ENCODE peak calls at places on chromosomes 5 and 9, in nine cellular contexts. G is left ventricle myocardium superior; I is kidney epithelial cell; Q is CD8-positive, alpha-beta T cell; C is GM04504; T is PC-3; B is NCI-H1930; A is BJ; H is ELF-1. P is an unnamed sample.

GRCh38 chr5:172064766-172065165 is 58.3 kb upstream of the FBXW11 start:
- DNase-seq in G (no peak), I (no peak), Q (no peak), C (no peak), T (no peak), B (no peak), A (no peak), H (no peak), P (no peak)

GRCh38 chr9:99173570-99174504 is 47.9 kb downstream of the ALG2 start:
- DNase-seq in G (no peak), I (no peak), Q (no peak), C (no peak), T (no peak), B (peak), A (no peak), H (no peak), P (peak)

GRCh38 chr9:35164711-35165110 is 2.9 kb downstream of the UNC13B start:
- DNase-seq in G (no peak), I (no peak), Q (no peak), C (no peak), T (peak), B (no peak), A (no peak), H (no peak), P (no peak)

GRCh38 chr5:41270423-41271251 is 57.3 kb upstream of the C6 start:
- DNase-seq in G (peak), I (peak), Q (no peak), C (peak), T (peak), B (peak), A (peak), H (peak), P (peak)

GRCh38 chr5:138338411-138339085 is 482 bp downstream of the FAM53C start:
- DNase-seq in G (no peak), I (no peak), Q (no peak), C (no peak), T (no peak), B (no peak), A (no peak), H (no peak), P (no peak)

GRCh38 chr9:71767421-71768321 is 642 bp downstream of the CEMIP2 start:
- DNase-seq in G (peak), I (no peak), Q (no peak), C (no peak), T (no peak), B (no peak), A (no peak), H (no peak), P (peak)

GRCh38 chr9:108565651-108566378 is 290.0 kb downstream of the ACTL7B start:
- DNase-seq in G (peak), I (no peak), Q (no peak), C (peak), T (peak), B (peak), A (peak), H (peak), P (peak)

GRCh38 chr5:74865799-74866652 is at the start of gene FAM169A:
- DNase-seq in G (peak), I (no peak), Q (peak), C (no peak), T (peak), B (peak), A (no peak), H (peak), P (peak)

GRCh38 chr5:137146402-137146889 is 352.7 kb downstream of the SPOCK1 start:
- DNase-seq in G (no peak), I (peak), Q (no peak), C (peak), T (peak), B (no peak), A (peak), H (peak), P (no peak)

GRCh38 chr9:110700953-110701352 is 32.4 kb downstream of the MUSK start:
- DNase-seq in G (no peak), I (no peak), Q (no peak), C (no peak), T (peak), B (no peak), A (no peak), H (no peak), P (no peak)

GRCh38 chr5:175840050-175840841 is 31.1 kb upstream of the CPLX2 start:
- DNase-seq in G (no peak), I (no peak), Q (no peak), C (no peak), T (peak), B (no peak), A (no peak), H (no peak), P (peak)

GRCh38 chr9:88949425-88949824 is 41.8 kb upstream of the S1PR3 start:
- DNase-seq in G (peak), I (no peak), Q (no peak), C (no peak), T (no peak), B (no peak), A (no peak), H (peak), P (peak)

GRCh38 chr5:111143910-111144309 is 51.8 kb downstream of the WDR36 start:
- DNase-seq in G (peak), I (no peak), Q (no peak), C (peak), T (peak), B (no peak), A (peak), H (no peak), P (no peak)

GRCh38 chr9:22238809-22239684 is 207.6 kb upstream of the DMRTA1 start:
- DNase-seq in G (no peak), I (no peak), Q (no peak), C (no peak), T (peak), B (peak), A (no peak), H (peak), P (peak)

GRCh38 chr5:55521903-55522302 is 12.9 kb downstream of the PLPP1 start:
- DNase-seq in G (no peak), I (no peak), Q (no peak), C (no peak), T (no peak), B (no peak), A (no peak), H (no peak), P (no peak)

GRCh38 chr5:31811210-31811609 is 172.3 kb downstream of the PDZD2 start:
- DNase-seq in G (no peak), I (peak), Q (no peak), C (peak), T (peak), B (no peak), A (peak), H (no peak), P (no peak)

GRCh38 chr9:27673626-27674025 is 100.3 kb upstream of the C9orf72 start:
- DNase-seq in G (no peak), I (peak), Q (no peak), C (no peak), T (no peak), B (no peak), A (no peak), H (no peak), P (no peak)

GRCh38 chr9:93636172-93636661 is 59.8 kb downstream of the PHF2 start:
- DNase-seq in G (no peak), I (no peak), Q (no peak), C (no peak), T (no peak), B (no peak), A (no peak), H (no peak), P (no peak)

GRCh38 chr5:9156282-9156681 is 389.6 kb downstream of the SEMA5A start:
- DNase-seq in G (peak), I (no peak), Q (no peak), C (peak), T (peak), B (peak), A (no peak), H (peak), P (peak)

GRCh38 chr5:52707626-52708025 is 80.1 kb upstream of the ITGA1 start:
- DNase-seq in G (no peak), I (no peak), Q (no peak), C (no peak), T (no peak), B (no peak), A (no peak), H (no peak), P (no peak)

GRCh38 chr9:99057665-99058625 is 47.0 kb upstream of the TGFBR1 start:
- DNase-seq in G (no peak), I (no peak), Q (peak), C (peak), T (peak), B (no peak), A (peak), H (no peak), P (no peak)